ENCODE peak calls at places on chromosomes 13 and 19, in five cellular contexts. S is psoas muscle; I is mesendoderm; P is activated CD4-positive, alpha-beta T cell treated with anti-CD3 and anti-CD28 coated beads for 24 hours; X is substantia nigra. J is an unnamed sample.
A peak's percentile ranks its signal among the peaks of the same experiment; 100 is the strongest.

GRCh38 chr13:52319876-52320275 is 86.1 kb downstream of the THSD1 start:
- DNase-seq in S (no peak), I (no peak), P (no peak), X (no peak), J (no peak)

GRCh38 chr19:7326105-7326877 is 22.4 kb upstream of the ARHGEF18 start:
- DNase-seq in S (no peak), I (peak; percentile 80), P (no peak), X (no peak), J (peak; percentile 67)

GRCh38 chr13:113649212-113649611 is 8.8 kb downstream of the ATP4B start:
- DNase-seq in S (peak; percentile 19), I (peak; percentile 37), P (no peak), X (no peak), J (peak; percentile 43)

GRCh38 chr13:110017379-110017778 is 231.0 kb upstream of the IRS2 start:
- DNase-seq in S (no peak), I (peak; percentile 96), P (no peak), X (no peak), J (peak; percentile 96)

GRCh38 chr13:52784591-52785340 is 45.1 kb upstream of the CNMD start:
- DNase-seq in S (no peak), I (no peak), P (no peak), X (no peak), J (peak; percentile 96)

GRCh38 chr19:47719047-47719885 is 6.0 kb downstream of the EHD2 start:
- DNase-seq in S (peak; percentile 95), I (no peak), P (no peak), X (peak; percentile 51), J (peak; percentile 96)

GRCh38 chr13:44267966-44268365 is 105.7 kb upstream of the SERP2 start:
- DNase-seq in S (no peak), I (no peak), P (no peak), X (no peak), J (no peak)

GRCh38 chr13:42000836-42001235 is 39.9 kb upstream of the VWA8 start:
- DNase-seq in S (no peak), I (peak; percentile 55), P (no peak), X (no peak), J (no peak)

GRCh38 chr13:44050450-44051063 is 170.9 kb downstream of the LACC1 start:
- DNase-seq in S (no peak), I (no peak), P (no peak), X (no peak), J (no peak)

GRCh38 chr19:6058411-6059201 is 51.7 kb downstream of the RFX2 start:
- DNase-seq in S (no peak), I (no peak), P (no peak), X (no peak), J (no peak)

GRCh38 chr13:44903596-44903995 is 85.7 kb downstream of the NUFIP1 start:
- DNase-seq in S (peak; percentile 94), I (peak; percentile 54), P (no peak), X (peak; percentile 46), J (peak; percentile 72)

GRCh38 chr19:33375156-33375744 is 1.7 kb downstream of the CEBPG start:
- DNase-seq in S (no peak), I (no peak), P (no peak), X (no peak), J (no peak)

GRCh38 chr13:52862358-52863206 is 14.1 kb upstream of the PCDH8 start:
- DNase-seq in S (no peak), I (peak; percentile 58), P (no peak), X (peak; percentile 21), J (peak; percentile 64)

GRCh38 chr13:46721054-46721453 is 75.9 kb downstream of the ESD start:
- DNase-seq in S (no peak), I (peak; percentile 40), P (peak; percentile 7), X (peak; percentile 36), J (no peak)

GRCh38 chr19:13366529-13367143 is 139.6 kb downstream of the CACNA1A start:
- DNase-seq in S (no peak), I (peak; percentile 57), P (no peak), X (no peak), J (no peak)

GRCh38 chr19:56670961-56671612 is 470 bp downstream of the ZNF835 start:
- DNase-seq in S (no peak), I (no peak), P (no peak), X (no peak), J (no peak)

GRCh38 chr19:38580080-38580479 is 37.7 kb downstream of the MAP4K1 start:
- DNase-seq in S (no peak), I (no peak), P (no peak), X (no peak), J (no peak)

GRCh38 chr13:107205318-107206112 is 637.6 kb upstream of the ARGLU1 start:
- DNase-seq in S (peak; percentile 68), I (peak; percentile 79), P (peak; percentile 44), X (peak; percentile 75), J (peak; percentile 84)

GRCh38 chr19:46639356-46640061 is 3.5 kb upstream of the GNG8 start:
- DNase-seq in S (no peak), I (peak; percentile 74), P (no peak), X (peak; percentile 39), J (peak; percentile 88)

GRCh38 chr13:36925603-36926002 is 5.6 kb upstream of the SMAD9 start:
- DNase-seq in S (no peak), I (no peak), P (no peak), X (no peak), J (no peak)

GRCh38 chr19:15398501-15399233 is 19.1 kb upstream of the AKAP8 start:
- DNase-seq in S (peak; percentile 92), I (no peak), P (no peak), X (no peak), J (no peak)

GRCh38 chr13:102658678-102659077 is 36.2 kb downstream of the METTL21C start:
- DNase-seq in S (no peak), I (no peak), P (no peak), X (no peak), J (no peak)

GRCh38 chr13:52780092-52780491 is 40.5 kb upstream of the CNMD start:
- DNase-seq in S (no peak), I (no peak), P (no peak), X (no peak), J (no peak)

GRCh38 chr13:97108535-97108910 is 113.6 kb upstream of the MBNL2 start:
- DNase-seq in S (no peak), I (no peak), P (no peak), X (no peak), J (no peak)

GRCh38 chr19:18282021-18282787 is 782 bp upstream of the JUND start:
- DNase-seq in S (no peak), I (peak; percentile 96), P (no peak), X (peak; percentile 67), J (peak; percentile 99)

GRCh38 chr19:1945899-1946298 is 4.9 kb downstream of the CSNK1G2 start:
- DNase-seq in S (no peak), I (peak; percentile 85), P (no peak), X (no peak), J (peak; percentile 88)

GRCh38 chr19:13823256-13823655 is 28.0 kb downstream of the ZSWIM4 start:
- DNase-seq in S (peak; percentile 81), I (no peak), P (no peak), X (peak; percentile 23), J (no peak)

J was measured in islet precursor cell.